ENCODE peak calls at places on chromosomes 6 and 20, in five cellular contexts. C, D, M, U and S are unnamed samples.

GRCh38 chr20:36311141-36311853 is 5.2 kb downstream of the DLGAP4 start:
- DNase-seq in C (no peak), D (no peak), M (no peak), U (no peak), S (no peak)

GRCh38 chr6:106253194-106253593 is 72.4 kb downstream of the ATG5 start:
- DNase-seq in C (peak; percentile 55), D (no peak), M (no peak), U (no peak), S (no peak)

GRCh38 chr6:149482542-149483261 is 2.1 kb downstream of the ZC3H12D start:
- DNase-seq in C (no peak), D (no peak), M (no peak), U (no peak), S (no peak)

GRCh38 chr6:34004706-34005105 is 141.2 kb downstream of the GRM4 start:
- DNase-seq in C (no peak), D (no peak), M (no peak), U (no peak), S (no peak)

GRCh38 chr20:44187763-44188709 is 1.0 kb upstream of the JPH2 start:
- DNase-seq in C (no peak), D (no peak), M (no peak), U (no peak), S (no peak)

GRCh38 chr20:34627458-34627857 is 49.4 kb downstream of the PIGU start:
- DNase-seq in C (no peak), D (no peak), M (no peak), U (no peak), S (no peak)

GRCh38 chr20:50191566-50192363 is 1.1 kb downstream of the CEBPB start:
- DNase-seq in C (no peak), D (peak; percentile 63), M (peak; percentile 84), U (peak; percentile 65), S (no peak)

GRCh38 chr6:13733178-13733851 is 21.7 kb upstream of the RANBP9 start:
- DNase-seq in C (peak; percentile 78), D (no peak), M (no peak), U (no peak), S (no peak)

GRCh38 chr6:17281497-17282481 is 628 bp downstream of the RBM24 start:
- DNase-seq in C (no peak), D (peak; percentile 28), M (peak; percentile 70), U (no peak), S (no peak)